ENCODE peak calls at places on chromosomes 12 and 14, in seven cellular contexts. J, T, Y, O, A, H and Z are unnamed samples.

GRCh38 chr12:104223599-104224168 is 8.1 kb downstream of the TXNRD1 start:
- DNase-seq in H (no peak), A (no peak), T (no peak), Y (no peak), O (no peak), J (no peak), Z (peak; percentile 15)

GRCh38 chr12:104526751-104527150 is 70.0 kb downstream of the CHST11 start:
- DNase-seq in O (no peak), T (no peak), A (no peak), H (no peak), J (no peak), Y (no peak), Z (no peak)

GRCh38 chr14:47660158-47660557 is 15.2 kb downstream of the MDGA2 start:
- DNase-seq in A (no peak), H (no peak), Y (no peak), T (no peak), J (no peak), O (no peak), Z (no peak)

GRCh38 chr12:56724660-56724988 is 475 bp downstream of the NACA start:
- DNase-seq in H (no peak), J (no peak), Y (no peak), T (peak; percentile 23), A (no peak), O (no peak), Z (peak; percentile 42)

GRCh38 chr12:57476162-57476992 is 3.3 kb downstream of the ARHGAP9 start:
- DNase-seq in A (peak; percentile 41), O (peak; percentile 50), T (no peak), Y (no peak), J (peak; percentile 31), H (no peak), Z (no peak)

GRCh38 chr14:68627050-68627867 is 165.6 kb downstream of the ZFP36L1 start:
- DNase-seq in T (no peak), H (peak; percentile 75), Y (no peak), O (no peak), A (peak; percentile 51), J (no peak), Z (no peak)

GRCh38 chr12:102421801-102422583 is 58.4 kb downstream of the IGF1 start:
- DNase-seq in Y (no peak), O (no peak), H (no peak), J (no peak), A (no peak), T (no peak), Z (no peak)

GRCh38 chr14:75720828-75721227 is 59.8 kb downstream of the TTLL5 start:
- DNase-seq in O (no peak), J (no peak), T (peak; percentile 77), Y (peak; percentile 37), H (peak; percentile 59), A (peak; percentile 87), Z (no peak)

GRCh38 chr12:2682301-2683282 is 112.2 kb upstream of the FKBP4 start:
- DNase-seq in H (no peak), Y (no peak), J (no peak), O (peak; percentile 31), T (peak; percentile 44), A (no peak), Z (peak; percentile 30)

GRCh38 chr12:124005736-124006581 is 32.9 kb downstream of the ZNF664 start:
- DNase-seq in J (no peak), Y (no peak), H (no peak), O (no peak), T (no peak), A (no peak), Z (peak; percentile 22)

GRCh38 chr12:27449893-27450534 is 3.5 kb downstream of the SMCO2 start:
- DNase-seq in A (no peak), J (no peak), H (no peak), Y (no peak), O (no peak), T (no peak), Z (no peak)

GRCh38 chr12:115872919-115873357 is 404.6 kb downstream of the MED13L start:
- DNase-seq in A (peak; percentile 70), J (no peak), T (peak; percentile 84), O (peak; percentile 91), H (no peak), Y (no peak), Z (peak; percentile 75)

GRCh38 chr12:42611571-42612257 is 22.2 kb upstream of the PRICKLE1 start:
- DNase-seq in T (no peak), Y (no peak), H (no peak), O (no peak), J (no peak), A (no peak), Z (no peak)

GRCh38 chr12:111907740-111908139 is 65.7 kb downstream of the MAPKAPK5 start:
- DNase-seq in J (no peak), A (no peak), Y (no peak), H (no peak), O (no peak), T (no peak), Z (no peak)

GRCh38 chr14:52862652-52863338 is 71.4 kb upstream of the GNPNAT1 start:
- DNase-seq in A (no peak), O (no peak), T (peak; percentile 20), J (no peak), H (no peak), Y (no peak), Z (no peak)

GRCh38 chr12:55974308-55974724 is 438 bp downstream of the RAB5B start:
- DNase-seq in O (peak; percentile 66), A (peak; percentile 54), Y (no peak), H (no peak), T (peak; percentile 79), J (no peak), Z (peak; percentile 70)

GRCh38 chr12:93670104-93670503 is 7.1 kb upstream of the CRADD start:
- DNase-seq in H (no peak), O (no peak), A (no peak), J (no peak), T (no peak), Y (no peak), Z (no peak)

GRCh38 chr14:96978525-96979272 is 181.5 kb downstream of the VRK1 start:
- DNase-seq in T (no peak), J (no peak), A (no peak), Y (no peak), H (no peak), O (no peak), Z (no peak)

GRCh38 chr12:103956515-103957027 is 9.1 kb upstream of the TDG start:
- DNase-seq in J (no peak), T (no peak), Y (no peak), A (no peak), H (no peak), O (no peak), Z (no peak)

GRCh38 chr14:60251877-60252276 is 2.9 kb downstream of the PPM1A start:
- DNase-seq in A (no peak), O (no peak), Y (no peak), J (no peak), T (no peak), H (no peak), Z (no peak)
- H3K4me3 ChIP-seq in A (no peak overlapping the region), O (no peak overlapping the region), Y (no peak overlapping the region), J (no peak overlapping the region), T (no peak overlapping the region), H (no peak overlapping the region), Z (no peak overlapping the region)

GRCh38 chr12:53501615-53502181 is 615 bp downstream of the TARBP2 start:
- DNase-seq in T (no peak), A (no peak), O (no peak), J (no peak), H (no peak), Y (no peak), Z (no peak)
- H3K4me1 ChIP-seq in T (peaks cover 23% of the 10 kb centered on the region), A (peaks cover 35% of the 10 kb centered on the region), O (peaks cover 27% of the 10 kb centered on the region), J (peaks cover 29% of the 10 kb centered on the region), H (peaks cover 19% of the 10 kb centered on the region), Y (peaks cover 20% of the 10 kb centered on the region), Z (peaks cover 4% of the 10 kb centered on the region)

GRCh38 chr12:122884860-122885259 is 11.1 kb downstream of the VPS37B start:
- DNase-seq in Y (no peak), T (no peak), J (no peak), A (no peak), H (no peak), O (no peak), Z (no peak)
- H3K27me3 ChIP-seq in Y (no peaks in the 10 kb centered on the region), T (no peaks in the 10 kb centered on the region), J (no peaks in the 10 kb centered on the region), A (no peaks in the 10 kb centered on the region), H (no peaks in the 10 kb centered on the region), O (no peaks in the 10 kb centered on the region), Z (no peaks in the 10 kb centered on the region)

DNA sequence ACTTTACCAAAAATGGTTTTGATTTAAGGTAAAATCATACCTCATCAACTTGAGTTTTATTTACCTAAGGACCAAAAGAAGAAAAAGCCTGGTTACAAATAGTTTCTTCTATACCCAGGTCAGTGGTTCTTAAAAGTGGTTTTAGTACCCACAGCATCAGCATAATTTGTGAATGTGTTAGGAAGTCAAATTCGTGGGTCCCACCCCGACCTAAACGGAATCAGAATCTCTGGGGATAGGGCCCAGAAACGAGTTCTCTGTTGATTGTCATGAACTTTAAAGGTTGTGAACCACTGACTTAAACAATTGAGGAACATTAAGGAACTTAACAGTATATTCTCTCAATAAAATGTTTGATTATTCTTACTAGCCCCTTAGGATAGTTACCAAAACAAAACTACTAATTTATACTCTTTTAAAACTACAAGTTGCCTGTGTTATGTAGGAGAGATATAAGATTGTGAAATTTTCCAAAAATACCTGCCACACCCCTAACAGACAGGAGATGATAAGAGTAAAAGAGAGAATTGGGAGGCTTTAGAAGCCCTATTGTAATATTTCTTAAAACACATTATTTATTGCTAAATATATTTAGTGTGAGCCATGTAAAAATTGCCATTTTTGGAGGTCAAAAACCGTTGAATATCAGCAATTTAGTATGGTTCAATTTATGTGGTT is 669 bp upstream of the SLC25A21 start:
- DNase-seq in Y (no peak), O (no peak), A (no peak), H (no peak), J (no peak), T (no peak), Z (no peak)
- H3K4me3 ChIP-seq in Y (peak overlapping the region; percentile 50), O (peak overlapping the region; percentile 69), A (peak overlapping the region; percentile 75), H (peak overlapping the region; percentile 77), J (no peak overlapping the region), T (peak overlapping the region; percentile 73), Z (no peak overlapping the region)

GRCh38 chr14:77309122-77309521 is 11.6 kb downstream of the POMT2 start:
- DNase-seq in T (no peak), A (no peak), H (no peak), Y (no peak), O (no peak), J (no peak), Z (no peak)
- H3K4me1 ChIP-seq in T (peaks cover 25% of the 10 kb centered on the region), A (no peaks in the 10 kb centered on the region), H (peaks cover 13% of the 10 kb centered on the region), Y (no peaks in the 10 kb centered on the region), O (peaks cover 9% of the 10 kb centered on the region), J (no peaks in the 10 kb centered on the region), Z (no peaks in the 10 kb centered on the region)

DNA sequence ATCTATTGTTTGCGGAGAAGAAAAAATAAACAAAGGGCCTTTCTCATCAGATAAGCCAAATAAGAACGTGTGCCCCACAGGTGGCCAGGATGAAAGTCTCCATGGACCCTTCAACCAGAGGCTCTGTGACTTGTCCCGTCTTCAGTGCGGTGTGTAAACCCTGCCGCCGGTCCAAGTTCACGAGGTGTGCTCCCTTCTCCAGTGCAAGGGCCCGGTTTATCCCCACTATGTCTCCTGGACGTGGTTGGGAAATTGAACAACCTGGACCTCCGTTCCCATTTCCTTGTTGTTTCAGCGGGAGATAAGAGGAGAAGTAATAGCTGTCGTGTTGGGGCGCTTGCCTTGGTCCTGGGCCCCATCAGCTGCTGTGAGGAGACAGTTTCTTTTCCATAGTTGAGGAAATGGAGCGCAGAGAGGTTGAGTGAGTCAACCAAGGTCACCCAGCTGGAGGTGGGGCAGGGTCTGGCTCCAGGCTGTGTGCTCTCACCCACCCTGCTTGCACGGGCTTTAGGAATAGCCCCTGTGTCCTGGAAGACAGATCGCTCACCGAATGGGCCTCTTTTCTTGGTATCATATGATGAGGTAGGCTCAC is 165.5 kb upstream of the RTL1 start:
- DNase-seq in O (peak; percentile 1), Y (no peak), J (no peak), A (peak; percentile 21), T (no peak), H (peak; percentile 5), Z (no peak)
- H3K27me3 ChIP-seq in O (peaks cover 3% of the 10 kb centered on the region), Y (peaks cover 29% of the 10 kb centered on the region), J (no peaks in the 10 kb centered on the region), A (peaks cover 35% of the 10 kb centered on the region), T (no peaks in the 10 kb centered on the region), H (no peaks in the 10 kb centered on the region), Z (no peaks in the 10 kb centered on the region)